ENCODE peak calls at places on chromosomes 3 and 15, in four cellular contexts. D, E, V and J are unnamed samples.
A peak's percentile ranks its signal among the peaks of the same experiment; 100 is the strongest.

GRCh38 chr3:123373535-123373987 is 75.3 kb downstream of the ADCY5 start:
- DNase-seq in D (no peak), V (no peak), E (no peak), J (no peak)

GRCh38 chr3:171462224-171462623 is 2.0 kb upstream of the TNIK start:
- DNase-seq in D (no peak), E (no peak), V (no peak), J (peak; percentile 66)

GRCh38 chr15:60528530-60528929 is 49.6 kb upstream of the ICE2 start:
- DNase-seq in D (peak; percentile 5), E (no peak), V (no peak), J (peak; percentile 44)

GRCh38 chr3:54535619-54536018 is 392.2 kb downstream of the LRTM1 start:
- DNase-seq in V (no peak), E (no peak), D (no peak), J (no peak)

GRCh38 chr15:65476942-65477341 is 40.5 kb downstream of the DPP8 start:
- DNase-seq in D (peak; percentile 72), E (no peak), V (no peak), J (no peak)

GRCh38 chr15:98330692-98331435 is 317.5 kb upstream of the IGF1R start:
- DNase-seq in V (no peak), D (no peak), E (no peak), J (no peak)

GRCh38 chr3:140508545-140508944 is 169.3 kb upstream of the TRIM42 start:
- DNase-seq in D (no peak), E (no peak), V (no peak), J (no peak)

GRCh38 chr15:43998607-43999006 is 171.8 kb downstream of the WDR76 start:
- DNase-seq in V (no peak), D (peak; percentile 61), E (no peak), J (no peak)

GRCh38 chr3:196156160-196156559 is 55.0 kb downstream of the ZDHHC19 start:
- DNase-seq in V (no peak), E (no peak), D (no peak), J (no peak)

GRCh38 chr3:190541008-190541407 is 27.1 kb downstream of the IL1RAP start:
- DNase-seq in V (no peak), E (no peak), D (no peak), J (no peak)

GRCh38 chr3:39962566-39962965 is 153.2 kb downstream of the MYRIP start:
- DNase-seq in E (no peak), V (no peak), D (no peak), J (no peak)

GRCh38 chr15:48493084-48493762 is 152.3 kb downstream of the FBN1 start:
- DNase-seq in V (no peak), E (no peak), D (peak; percentile 82), J (no peak)

GRCh38 chr15:29859981-29860745 is 37.9 kb upstream of the TJP1 start:
- DNase-seq in D (peak; percentile 69), V (no peak), E (no peak), J (no peak)

GRCh38 chr3:48064292-48064829 is 48.1 kb upstream of the MAP4 start:
- DNase-seq in E (no peak), V (no peak), D (peak; percentile 27), J (no peak)

GRCh38 chr3:51955175-51955892 is at the start of gene GPR62:
- DNase-seq in E (no peak), V (no peak), D (no peak), J (no peak)

GRCh38 chr3:120469440-120470415 is 18.9 kb upstream of the FSTL1 start:
- DNase-seq in V (no peak), D (peak; percentile 35), E (no peak), J (no peak)

GRCh38 chr3:149536429-149536828 is 61.9 kb downstream of the TM4SF4 start:
- DNase-seq in V (no peak), D (peak; percentile 37), E (no peak), J (no peak)

GRCh38 chr3:143552851-143553250 is 295.4 kb downstream of the SLC9A9 start:
- DNase-seq in E (no peak), V (no peak), D (no peak), J (no peak)

GRCh38 chr3:60588806-60589205 is 662.4 kb downstream of the FHIT start:
- DNase-seq in D (peak; percentile 39), V (no peak), E (no peak), J (no peak)

GRCh38 chr3:101643861-101644613 is 32.9 kb downstream of the ZBTB11 start:
- DNase-seq in D (peak; percentile 44), V (peak; percentile 47), E (no peak), J (no peak)

GRCh38 chr3:17183951-17184550 is 299.3 kb downstream of the PLCL2 start:
- DNase-seq in V (no peak), E (no peak), D (no peak), J (no peak)

GRCh38 chr15:29968099-29968892 is 114.5 kb upstream of the GOLGA8J start:
- DNase-seq in E (no peak), V (no peak), D (no peak), J (no peak)

GRCh38 chr3:152348436-152349177 is 79.9 kb downstream of the MBNL1 start:
- DNase-seq in D (no peak), E (no peak), V (no peak), J (no peak)

GRCh38 chr3:50170689-50171088 is 15.6 kb downstream of the SEMA3F start:
- DNase-seq in E (no peak), V (no peak), D (peak; percentile 60), J (no peak)

GRCh38 chr3:41200669-41201021 is 1.3 kb downstream of the CTNNB1 start:
- DNase-seq in V (peak; percentile 74), E (peak; percentile 23), D (peak; percentile 72), J (peak; percentile 18)

GRCh38 chr15:77804210-77804609 is 171.5 kb upstream of the LINGO1 start:
- DNase-seq in V (no peak), D (no peak), E (no peak), J (no peak)

GRCh38 chr3:52851348-52851747 is 16.5 kb upstream of the MUSTN1 start:
- DNase-seq in D (no peak), V (peak; percentile 33), E (no peak), J (peak; percentile 53)

GRCh38 chr15:53808058-53808703 is 48.7 kb upstream of the WDR72 start:
- DNase-seq in E (no peak), D (no peak), V (no peak), J (no peak)

GRCh38 chr3:195151866-195152526 is 119.0 kb downstream of the XXYLT1 start:
- DNase-seq in V (no peak), D (peak; percentile 88), E (no peak), J (no peak)

DNA sequence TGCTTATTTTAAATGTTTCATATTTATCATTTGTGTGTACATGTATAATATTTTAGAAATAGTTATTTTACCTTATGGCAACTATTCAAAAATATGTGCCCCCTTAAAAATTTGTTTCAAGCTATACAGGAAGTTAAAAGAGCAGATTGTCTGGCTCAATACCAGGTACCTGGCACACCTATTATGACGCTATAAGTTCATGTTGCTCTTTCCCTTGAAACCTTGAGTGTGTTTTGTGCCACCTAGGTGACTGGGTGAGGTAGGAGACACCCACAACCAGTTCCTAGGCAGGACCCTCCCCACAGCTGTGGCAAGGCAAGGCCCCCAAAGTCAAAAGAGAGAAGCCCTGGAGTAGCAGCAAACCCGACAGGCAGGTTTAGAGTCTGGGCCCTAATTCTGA is 20.6 kb upstream of the NEO1 start:
- DNase-seq in D (no peak), V (no peak), E (no peak), J (no peak)
- H3K27ac ChIP-seq in D (no peak overlapping the region), V (no peak overlapping the region), E (no peak overlapping the region), J (no peak overlapping the region)

DNA sequence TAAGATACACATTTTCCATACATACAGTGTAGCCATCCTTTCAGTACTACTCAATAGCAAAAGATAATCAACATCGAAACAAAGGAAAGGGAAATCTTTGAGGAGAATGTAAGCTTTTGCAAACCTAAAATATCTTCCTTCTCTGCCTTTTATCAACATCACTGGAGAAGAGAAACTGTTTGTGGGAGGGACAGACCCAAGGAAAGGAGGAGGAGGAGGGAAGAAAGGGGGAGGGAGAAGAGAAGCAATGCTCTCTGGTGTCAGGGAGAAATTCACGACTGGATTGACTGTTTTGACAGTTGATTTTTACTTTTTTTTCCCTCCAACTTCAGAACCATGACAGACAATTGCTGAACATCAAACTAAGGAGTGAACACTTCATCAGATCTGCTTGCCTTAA is 133.3 kb downstream of the CD47 start:
- DNase-seq in D (no peak), V (no peak), E (no peak), J (no peak)
- H3K27me3 ChIP-seq in D (no peaks in the 10 kb centered on the region), V (no peaks in the 10 kb centered on the region), E (no peaks in the 10 kb centered on the region), J (no peaks in the 10 kb centered on the region)

DNA sequence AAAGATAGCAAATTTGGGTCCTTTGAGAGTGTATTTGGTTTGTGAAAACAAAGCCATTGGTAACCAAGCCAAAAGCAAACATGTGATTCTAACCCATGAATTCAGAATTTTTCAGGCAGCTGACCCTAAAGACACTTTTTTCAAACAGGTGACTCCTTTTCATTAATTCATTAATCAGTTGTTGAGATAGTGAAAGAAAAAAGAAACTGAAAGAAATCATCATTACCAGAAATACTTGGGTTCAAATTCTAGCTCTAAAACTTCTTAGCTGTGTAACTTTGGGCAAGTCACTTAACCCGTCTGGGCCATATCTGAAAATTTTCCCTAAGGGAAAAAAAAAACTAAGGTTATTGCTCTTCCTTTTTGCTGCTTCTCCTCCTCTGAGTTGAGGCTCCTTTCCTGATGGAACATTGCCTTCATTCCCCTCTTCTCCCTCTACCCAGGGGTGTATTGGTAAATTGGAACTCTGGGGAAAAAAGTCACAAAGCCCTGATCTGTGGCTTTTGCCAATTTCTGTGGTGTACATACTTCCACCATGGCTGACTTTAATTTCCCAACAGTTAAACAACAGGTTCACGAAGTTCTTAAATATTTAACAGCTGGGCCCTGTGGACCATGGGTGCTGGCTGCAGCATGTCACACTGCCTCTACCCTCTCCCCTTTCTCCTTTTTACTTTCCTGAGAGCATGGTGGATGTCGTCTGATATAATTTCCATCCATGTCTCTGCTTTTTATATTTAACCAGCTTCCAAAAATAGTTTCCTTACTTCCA is 120.3 kb downstream of the ASB7 start:
- DNase-seq in V (no peak), D (no peak), E (no peak), J (no peak)
- H3K4me3 ChIP-seq in V (no peak overlapping the region), D (no peak overlapping the region), E (no peak overlapping the region), J (no peak overlapping the region)

GRCh38 chr3:11606865-11607440 is 36.8 kb downstream of the VGLL4 start:
- DNase-seq in D (no peak), E (no peak), V (no peak), J (no peak)

GRCh38 chr3:11605398-11605797 is 38.3 kb downstream of the VGLL4 start:
- DNase-seq in V (no peak), D (no peak), E (no peak), J (no peak)

GRCh38 chr3:11607816-11608215 is 35.9 kb downstream of the VGLL4 start:
- DNase-seq in D (peak; percentile 14), V (no peak), E (no peak), J (no peak)

GRCh38 chr3:11604139-11604895 is 39.4 kb downstream of the VGLL4 start:
- DNase-seq in E (no peak), D (peak; percentile 69), V (no peak), J (no peak)

DNA sequence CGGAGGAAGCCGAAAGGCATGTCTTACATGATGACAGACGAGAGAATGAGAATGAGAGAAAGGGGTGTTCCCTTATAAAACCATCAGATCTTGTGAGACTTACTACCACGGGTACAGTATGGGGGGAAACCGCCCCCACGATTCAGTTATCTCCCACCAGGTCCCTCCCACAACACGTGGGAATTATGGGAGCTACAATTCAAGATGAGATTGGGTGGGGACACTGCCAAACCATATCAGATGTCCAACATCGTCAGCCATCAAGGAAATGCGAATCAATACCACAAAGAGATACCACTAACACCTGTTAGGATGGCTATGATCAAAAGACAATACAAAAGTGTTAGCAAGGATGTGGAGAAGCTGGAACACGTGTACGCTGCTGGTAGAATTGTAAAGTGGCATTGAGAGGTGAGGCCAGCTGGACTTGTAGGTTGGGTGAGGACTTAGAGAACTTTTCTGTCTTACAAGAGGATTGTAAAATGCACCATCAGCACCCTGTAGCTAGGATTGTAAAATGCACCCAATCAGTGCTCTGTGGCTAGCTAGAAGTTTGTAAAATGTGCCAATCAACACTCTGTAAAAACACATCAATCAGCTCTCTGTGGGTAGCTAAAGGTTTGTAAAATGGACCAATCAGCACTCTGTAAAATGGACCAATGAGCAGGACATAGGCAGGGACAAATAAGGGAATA is 37.5 kb downstream of the VGLL4 start:
- DNase-seq in E (no peak), D (no peak), V (no peak), J (no peak)
- H3K27ac ChIP-seq in E (no peak overlapping the region), D (peak overlapping the region; percentile 58), V (no peak overlapping the region), J (no peak overlapping the region)